ENCODE peak calls at places on chromosomes 16 and 17, in five cellular contexts. C is prostate gland, R is OCI-LY7, Q is Caco-2, I is suprapubic skin. G is an unnamed sample.

GRCh38 chr16:56722200-56722842 is 7.6 kb upstream of the NUP93 start:
- DNase-seq in C (no peak), R (no peak), Q (no peak), I (no peak), G (no peak)

GRCh38 chr17:34081269-34081668 is 173.8 kb upstream of the CCL2 start:
- DNase-seq in C (no peak), R (peak), Q (no peak), I (no peak), G (no peak)

GRCh38 chr17:34569591-34569990 is 9.8 kb upstream of the TMEM132E start:
- DNase-seq in C (no peak), R (no peak), Q (no peak), I (no peak), G (no peak)

GRCh38 chr16:75116081-75116910 is at the start of gene LDHD:
- DNase-seq in C (peak), R (no peak), Q (peak), I (no peak), G (peak)

GRCh38 chr17:29686998-29687397 is 64.3 kb upstream of the CORO6 start:
- DNase-seq in C (no peak), R (no peak), Q (no peak), I (no peak), G (no peak)

GRCh38 chr16:75265911-75266701 is 14.7 kb upstream of the BCAR1 start:
- DNase-seq in C (peak), R (peak), Q (peak), I (peak), G (no peak)

GRCh38 chr16:28589930-28590329 is 6.9 kb downstream of the SULT1A2 start:
- DNase-seq in C (no peak), R (no peak), Q (no peak), I (no peak), G (no peak)

GRCh38 chr16:66551362-66551761 is 1.0 kb upstream of the CKLF start:
- DNase-seq in C (no peak), R (peak), Q (peak), I (no peak), G (no peak)

GRCh38 chr16:31471875-31472558 is at the start of gene TGFB1I1:
- DNase-seq in C (no peak), R (no peak), Q (no peak), I (no peak), G (peak)

GRCh38 chr16:57479043-57479421 is 7.3 kb downstream of the DOK4 start:
- DNase-seq in C (no peak), R (no peak), Q (peak), I (no peak), G (no peak)

GRCh38 chr17:32319548-32319905 is 22.4 kb downstream of the C17orf75 start:
- DNase-seq in C (peak), R (peak), Q (peak), I (peak), G (peak)
- H3K4me3 ChIP-seq in C (no peak), R (no peak), Q (no peak), I (no peak), G (no peak)

GRCh38 chr16:63652091-63652490 is 1469.8 kb downstream of the CDH11 start:
- DNase-seq in C (no peak), R (no peak), Q (no peak), I (no peak), G (no peak)
- TF ChIP-seq CTCF in C (no peak), R (no peak), Q (no peak), I (no peak), G (no peak)

DNA sequence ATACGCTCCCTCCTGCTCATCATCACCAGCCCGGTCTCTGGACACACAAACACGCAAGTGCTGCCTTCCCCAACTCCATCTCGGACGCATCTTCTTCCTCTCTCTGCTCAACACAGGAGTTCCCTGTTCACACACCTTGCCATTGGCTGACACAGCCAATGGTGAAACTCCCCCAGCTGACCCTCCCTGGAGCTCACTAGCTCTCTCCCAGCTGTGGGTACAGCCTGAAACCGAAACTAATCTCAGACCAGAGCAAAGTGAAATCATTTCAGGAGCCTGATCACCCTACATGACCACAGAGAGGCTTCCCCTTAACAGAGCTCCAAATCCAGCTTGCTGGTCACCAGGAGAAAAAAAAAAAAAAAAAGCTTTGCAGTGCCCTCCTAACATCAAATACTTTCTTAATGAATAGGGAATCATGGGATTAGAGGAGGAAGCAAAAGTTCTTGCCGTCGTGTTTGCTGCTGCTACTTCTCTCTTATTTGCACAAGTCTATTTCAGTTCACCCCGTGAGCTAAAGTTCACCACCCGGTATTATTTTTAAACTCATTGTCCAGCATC is 8.3 kb downstream of the CUEDC1 start:
- DNase-seq in C (peak), R (peak), Q (peak), I (no peak), G (peak)
- H3K4me3 ChIP-seq in C (peak), R (peak), Q (no peak), I (peak), G (peak)

GRCh38 chr16:7843196-7843595 is 510.6 kb downstream of the RBFOX1 start:
- DNase-seq in C (no peak), R (no peak), Q (no peak), I (no peak), G (no peak)
- TF ChIP-seq CTCF in C (no peak), R (no peak), Q (no peak), I (no peak), G (no peak)

GRCh38 chr16:47774661-47775060 is 313.5 kb downstream of the PHKB start:
- DNase-seq in C (no peak), R (no peak), Q (peak), I (no peak), G (peak)

GRCh38 chr16:47778106-47778803 is 317.1 kb downstream of the PHKB start:
- DNase-seq in C (no peak), R (no peak), Q (no peak), I (no peak), G (no peak)

GRCh38 chr16:47777191-47777590 is 316.1 kb downstream of the PHKB start:
- DNase-seq in C (no peak), R (no peak), Q (no peak), I (no peak), G (peak)

GRCh38 chr16:47779201-47780016 is 318.3 kb downstream of the PHKB start:
- DNase-seq in C (no peak), R (no peak), Q (no peak), I (no peak), G (no peak)

DNA sequence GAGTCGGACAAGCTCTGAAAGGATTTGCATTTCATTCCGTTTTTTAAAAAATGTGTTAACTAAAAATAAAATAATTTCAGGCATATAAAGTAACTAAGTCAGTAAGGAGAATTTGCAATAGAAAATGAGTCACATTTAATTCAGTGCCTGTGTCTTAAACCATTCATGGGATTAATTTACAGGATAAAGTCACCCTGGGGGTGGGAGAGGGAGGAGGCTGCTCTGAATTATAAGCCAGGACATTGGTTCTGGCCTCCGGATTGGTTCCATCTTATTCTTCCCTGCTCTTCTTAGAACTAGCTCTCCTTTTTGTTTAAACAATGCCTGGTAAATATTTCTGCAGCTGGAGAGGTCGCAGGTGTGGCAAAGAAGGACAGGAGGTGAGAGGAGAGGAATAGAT is 319.1 kb downstream of the PHKB start:
- DNase-seq in C (no peak), R (no peak), Q (no peak), I (no peak), G (no peak)
- H3K4me3 ChIP-seq in C (no peak), R (no peak), Q (no peak), I (no peak), G (no peak)

DNA sequence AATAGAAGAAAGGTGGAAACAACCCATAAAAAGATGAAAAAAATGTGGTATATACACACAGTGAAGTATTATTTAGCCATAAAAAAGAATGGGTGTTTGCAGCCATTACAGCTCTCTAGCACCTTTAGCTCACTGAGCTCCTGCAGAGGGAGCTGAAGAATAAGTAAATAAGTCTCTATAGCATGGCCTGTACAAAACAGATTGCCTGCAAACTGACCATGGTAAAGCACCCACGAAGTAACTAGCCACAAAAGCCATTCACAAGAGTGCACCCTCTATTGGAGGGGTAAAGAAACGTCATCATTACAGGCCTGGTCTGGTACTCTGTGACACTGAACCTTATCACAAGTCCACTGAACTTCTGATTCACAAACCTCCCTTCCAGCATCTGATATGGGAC is 76.3 kb downstream of the USP32 start:
- DNase-seq in C (no peak), R (no peak), Q (no peak), I (no peak), G (no peak)
- TF ChIP-seq CTCF in C (no peak), R (peak), Q (no peak), I (no peak), G (no peak)

G was measured in bronchial epithelial cell.